ENCODE peak calls at places on chromosomes 2 and 18, in nine cellular contexts. S is stimulated activated CD8-positive, alpha-beta memory T cell treated with anti-CD3 and anti-CD28 coated beads, Interleukin-7, amount 100 ng/mL, for 1 hour; X is HuH-7; T is pancreas; A is type B pancreatic cell; V is germinal center; I is NCI-H460; J is naive thymus-derived CD4-positive, alpha-beta T cell; B is aorta. Y is an unnamed sample.

GRCh38 chr2:85390941-85391669 is 19.1 kb downstream of the CAPG start:
- DNase-seq in S (peak; percentile 40), X (peak; percentile 77), T (peak; percentile 72), A (no peak), V (peak; percentile 72), I (peak; percentile 52), J (peak; percentile 74), B (peak; percentile 91), Y (peak; percentile 59)

GRCh38 chr2:119730598-119731278 is 29.0 kb upstream of the PTPN4 start:
- DNase-seq in S (no peak), X (no peak), T (no peak), A (no peak), V (no peak), I (no peak), J (no peak), B (no peak), Y (no peak)

GRCh38 chr18:26225022-26225693 is 1.1 kb upstream of the TAF4B start:
- DNase-seq in S (no peak), X (no peak), T (no peak), A (no peak), V (no peak), I (no peak), J (no peak), B (no peak), Y (no peak)

GRCh38 chr18:3620146-3621119 is 170.5 kb downstream of the TGIF1 start:
- DNase-seq in S (no peak), X (no peak), T (no peak), A (no peak), V (no peak), I (no peak), J (no peak), B (no peak), Y (no peak)

GRCh38 chr2:190979906-190980629 is 33.9 kb downstream of the STAT1 start:
- DNase-seq in S (no peak), X (no peak), T (peak; percentile 57), A (peak; percentile 79), V (no peak), I (no peak), J (no peak), B (no peak), Y (no peak)

GRCh38 chr2:30969006-30969405 is 161.8 kb upstream of the CAPN13 start:
- DNase-seq in S (no peak), X (no peak), T (no peak), A (no peak), V (no peak), I (peak; percentile 31), J (no peak), B (no peak), Y (no peak)

GRCh38 chr18:24019641-24020331 is 5.2 kb downstream of the TTC39C start:
- DNase-seq in S (no peak), X (no peak), T (no peak), A (no peak), V (peak; percentile 49), I (no peak), J (peak; percentile 59), B (no peak), Y (peak; percentile 47)

GRCh38 chr18:21760321-21760720 is 19.7 kb downstream of the MIB1 start:
- DNase-seq in S (no peak), X (no peak), T (no peak), A (no peak), V (no peak), I (no peak), J (no peak), B (no peak), Y (no peak)

GRCh38 chr2:212318636-212319035 is 220.0 kb downstream of the ERBB4 start:
- DNase-seq in S (no peak), X (no peak), T (no peak), A (no peak), V (no peak), I (no peak), J (no peak), B (no peak), Y (no peak)

GRCh38 chr2:157182834-157183396 is 74.6 kb upstream of the GALNT5 start:
- DNase-seq in S (no peak), X (no peak), T (no peak), A (no peak), V (no peak), I (peak; percentile 69), J (no peak), B (no peak), Y (no peak)

GRCh38 chr2:238978507-238978906 is 130.6 kb downstream of the TWIST2 start:
- DNase-seq in S (no peak), X (no peak), T (no peak), A (no peak), V (no peak), I (peak; percentile 69), J (no peak), B (no peak), Y (no peak)

GRCh38 chr18:2853926-2854664 is 7.3 kb downstream of the EMILIN2 start:
- DNase-seq in S (no peak), X (no peak), T (no peak), A (no peak), V (no peak), I (no peak), J (no peak), B (no peak), Y (no peak)

GRCh38 chr2:170314744-170315447 is 136.9 kb downstream of the MYO3B start:
- DNase-seq in S (no peak), X (no peak), T (no peak), A (no peak), V (no peak), I (no peak), J (no peak), B (no peak), Y (no peak)

GRCh38 chr2:63842149-63843061 is 709 bp downstream of the UGP2 start:
- DNase-seq in S (no peak), X (peak; percentile 37), T (peak; percentile 46), A (no peak), V (peak; percentile 3), I (peak; percentile 71), J (no peak), B (peak; percentile 73), Y (peak; percentile 9)

GRCh38 chr2:38933653-38934052 is 44.0 kb downstream of the ARHGEF33 start:
- DNase-seq in S (no peak), X (no peak), T (no peak), A (no peak), V (no peak), I (no peak), J (no peak), B (no peak), Y (no peak)

Y was measured in immature natural killer cell.